ENCODE peak calls at places on chromosomes 11 and 22, in four cellular contexts. I, W, Z and R are unnamed samples.

GRCh38 chr11:133323354-133323753 is 208.9 kb downstream of the OPCML start:
- DNase-seq in I (no peak), Z (no peak), W (no peak), R (no peak)

GRCh38 chr11:2789331-2789730 is 89.5 kb upstream of the KCNQ1OT1 start:
- DNase-seq in W (no peak), I (no peak), Z (no peak), R (no peak)

GRCh38 chr11:72673943-72674828 is at the start of gene PDE2A:
- DNase-seq in W (peak), Z (no peak), I (no peak), R (no peak)

GRCh38 chr22:20738394-20739089 is 35.4 kb upstream of the SERPIND1 start:
- DNase-seq in W (no peak), Z (no peak), I (no peak), R (no peak)

GRCh38 chr11:70029115-70029830 is 48.8 kb upstream of the ANO1 start:
- DNase-seq in W (no peak), Z (no peak), I (no peak), R (peak)

GRCh38 chr22:26053737-26054316 is 115.4 kb upstream of the SEZ6L start:
- DNase-seq in W (no peak), Z (no peak), I (no peak), R (no peak)

GRCh38 chr22:48580481-48580970 is 1247.1 kb downstream of the BRD1 start:
- DNase-seq in W (no peak), I (no peak), Z (no peak), R (no peak)

GRCh38 chr22:20429254-20430100 is 8.1 kb downstream of the SCARF2 start:
- DNase-seq in W (no peak), I (no peak), Z (no peak), R (peak)

GRCh38 chr11:12531681-12532080 is 142.5 kb upstream of the TEAD1 start:
- DNase-seq in W (no peak), I (peak), Z (no peak), R (no peak)

GRCh38 chr11:59188954-59189353 is 17.0 kb downstream of the DTX4 start:
- DNase-seq in I (no peak), Z (no peak), W (no peak), R (no peak)

GRCh38 chr11:119189393-119189792 is 4.1 kb downstream of the NHERF4 start:
- DNase-seq in W (no peak), I (no peak), Z (no peak), R (no peak)

GRCh38 chr11:11780843-11781242 is 60.9 kb upstream of the USP47 start:
- DNase-seq in I (no peak), W (peak), Z (no peak), R (peak)

GRCh38 chr11:16356751-16357365 is 512 bp upstream of the SOX6 start:
- DNase-seq in I (no peak), Z (peak), W (no peak), R (no peak)

GRCh38 chr11:47067401-47067800 is 109.3 kb downstream of the ARFGAP2 start:
- DNase-seq in Z (no peak), W (no peak), I (no peak), R (no peak)

GRCh38 chr11:35030716-35031213 is 108.2 kb upstream of the CD44 start:
- DNase-seq in W (no peak), I (peak), Z (peak), R (no peak)

GRCh38 chr22:29291215-29291614 is 15.2 kb upstream of the GAS2L1 start:
- DNase-seq in W (no peak), Z (no peak), I (no peak), R (no peak)

GRCh38 chr11:44849424-44849823 is 101.3 kb downstream of the TP53I11 start:
- DNase-seq in W (no peak), I (no peak), Z (no peak), R (no peak)